ENCODE peak calls at places on chromosomes 4 and X, in ten cellular contexts. C is colonic mucosa; F is OCI-LY7; X is MM.1S; J is CD8-positive, alpha-beta memory T cell; H is tibial nerve; M is DND-41; R is upper lobe of right lung; I is hepatocyte; Y is IMR-90. U is an unnamed sample. For H3K4me1, the result is how much of the 10 kb centered on the place peaks cover.

GRCh38 chr4:13484749-13485345 is 707 bp upstream of the RAB28 start:
- DNase-seq in C (no peak), F (peak), X (peak), J (no peak), H (no peak), M (no peak), R (no peak), I (peak), Y (peak), U (no peak)

GRCh38 chr4:4656977-4657376 is 115.1 kb upstream of the STX18 start:
- DNase-seq in C (no peak), F (no peak), X (no peak), J (no peak), H (no peak), M (no peak), R (no peak), I (no peak), Y (no peak), U (no peak)

GRCh38 chr4:100721490-100721889 is 203.7 kb upstream of the EMCN start:
- DNase-seq in C (no peak), F (no peak), X (no peak), J (no peak), H (no peak), M (no peak), R (no peak), I (no peak), Y (no peak), U (no peak)

GRCh38 chr4:72743078-72743477 is 174.1 kb upstream of the ADAMTS3 start:
- DNase-seq in C (no peak), F (no peak), X (no peak), J (no peak), H (no peak), M (no peak), R (no peak), I (no peak), Y (no peak), U (no peak)

GRCh38 chrX:56764975-56765791 is 36.1 kb downstream of the NBDY start:
- DNase-seq in C (no peak), F (peak), X (peak), J (peak), H (no peak), M (peak), R (peak), I (no peak), Y (no peak), U (no peak)

GRCh38 chr4:147198411-147199051 is 252.9 kb upstream of the TTC29 start:
- DNase-seq in C (no peak), F (no peak), X (no peak), J (no peak), H (no peak), M (no peak), R (no peak), I (no peak), Y (peak), U (no peak)

GRCh38 chrX:78168065-78168464 is 28.6 kb upstream of the TAF9B start:
- DNase-seq in C (no peak), F (no peak), X (no peak), J (no peak), H (no peak), M (no peak), R (no peak), I (no peak), Y (no peak), U (no peak)

GRCh38 chr4:24195976-24196736 is 306.3 kb upstream of the PPARGC1A start:
- DNase-seq in C (no peak), F (no peak), X (no peak), J (no peak), H (no peak), M (no peak), R (no peak), I (peak), Y (peak), U (no peak)

GRCh38 chrX:6708041-6708440 is 173.1 kb upstream of the VCX3A start:
- DNase-seq in C (no peak), F (no peak), X (no peak), J (no peak), H (no peak), M (no peak), R (no peak), I (no peak), Y (no peak), U (no peak)

GRCh38 chr4:31655328-31655727 is 935.2 kb downstream of the PCDH7 start:
- DNase-seq in C (no peak), F (no peak), X (no peak), J (no peak), H (no peak), M (no peak), R (no peak), I (no peak), Y (peak), U (no peak)

GRCh38 chrX:104039689-104040505 is at the start of gene H2BW2:
- DNase-seq in C (no peak), F (no peak), X (no peak), J (no peak), H (no peak), M (no peak), R (no peak), I (no peak), Y (no peak), U (no peak)

GRCh38 chr4:151169900-151170299 is 70.5 kb downstream of the RPS3A start:
- DNase-seq in C (no peak), F (no peak), X (no peak), J (no peak), H (no peak), M (no peak), R (no peak), I (no peak), Y (peak), U (no peak)

GRCh38 chr4:46506876-46507275 is 116.9 kb upstream of the GABRA2 start:
- DNase-seq in C (no peak), F (no peak), X (no peak), J (no peak), H (no peak), M (no peak), R (no peak), I (no peak), Y (no peak), U (no peak)

GRCh38 chr4:176013466-176014247 is 52.0 kb upstream of the WDR17 start:
- DNase-seq in C (no peak), F (peak), X (peak), J (no peak), H (no peak), M (no peak), R (no peak), I (no peak), Y (no peak), U (no peak)

GRCh38 chrX:143633530-143634372 is 2.1 kb downstream of the SLITRK4 start:
- DNase-seq in C (no peak), F (no peak), X (no peak), J (no peak), H (no peak), M (no peak), R (no peak), I (peak), Y (no peak), U (no peak)

GRCh38 chr4:159823743-159824142 is 720.9 kb downstream of the RAPGEF2 start:
- DNase-seq in C (no peak), F (no peak), X (peak), J (no peak), H (no peak), M (no peak), R (no peak), I (no peak), Y (no peak), U (no peak)

GRCh38 chr4:87010192-87010591 is 75.4 kb downstream of the AFF1 start:
- DNase-seq in C (no peak), F (no peak), X (no peak), J (no peak), H (no peak), M (no peak), R (no peak), I (no peak), Y (no peak), U (no peak)

GRCh38 chrX:46165411-46165810 is 379.8 kb downstream of the ZNF674 start:
- DNase-seq in C (no peak), F (no peak), X (no peak), J (no peak), H (no peak), M (no peak), R (no peak), I (no peak), Y (peak), U (no peak)

GRCh38 chrX:150934453-150934852 is 36.0 kb upstream of the CD99L2 start:
- DNase-seq in C (no peak), F (no peak), X (no peak), J (no peak), H (no peak), M (no peak), R (no peak), I (peak), Y (peak), U (peak)

GRCh38 chrX:39859991-39860861 is 237.5 kb downstream of the BCOR start:
- DNase-seq in C (no peak), F (peak), X (peak), J (no peak), H (no peak), M (peak), R (no peak), I (peak), Y (peak), U (no peak)

GRCh38 chr4:102514298-102514964 is 13.3 kb downstream of the NFKB1 start:
- DNase-seq in C (no peak), F (no peak), X (no peak), J (no peak), H (no peak), M (no peak), R (no peak), I (no peak), Y (no peak), U (no peak)

GRCh38 chr4:24637173-24637572 is 52.8 kb upstream of the DHX15 start:
- DNase-seq in C (no peak), F (no peak), X (no peak), J (no peak), H (no peak), M (no peak), R (no peak), I (no peak), Y (no peak), U (no peak)

GRCh38 chrX:66021407-66021757 is 18.5 kb downstream of the VSIG4 start:
- DNase-seq in C (no peak), F (no peak), X (no peak), J (no peak), H (no peak), M (no peak), R (no peak), I (no peak), Y (no peak), U (no peak)

GRCh38 chrX:66019310-66019652 is 20.6 kb downstream of the VSIG4 start:
- DNase-seq in C (no peak), F (no peak), X (no peak), J (no peak), H (no peak), M (no peak), R (no peak), I (no peak), Y (no peak), U (no peak)

GRCh38 chrX:66020578-66021406 is 19.1 kb downstream of the VSIG4 start:
- DNase-seq in C (no peak), F (no peak), X (no peak), J (no peak), H (no peak), M (no peak), R (no peak), I (no peak), Y (no peak), U (no peak)

GRCh38 chrX:66018585-66019309 is 21.1 kb downstream of the VSIG4 start:
- DNase-seq in C (no peak), F (no peak), X (no peak), J (no peak), H (no peak), M (no peak), R (no peak), I (no peak), Y (no peak), U (no peak)

DNA sequence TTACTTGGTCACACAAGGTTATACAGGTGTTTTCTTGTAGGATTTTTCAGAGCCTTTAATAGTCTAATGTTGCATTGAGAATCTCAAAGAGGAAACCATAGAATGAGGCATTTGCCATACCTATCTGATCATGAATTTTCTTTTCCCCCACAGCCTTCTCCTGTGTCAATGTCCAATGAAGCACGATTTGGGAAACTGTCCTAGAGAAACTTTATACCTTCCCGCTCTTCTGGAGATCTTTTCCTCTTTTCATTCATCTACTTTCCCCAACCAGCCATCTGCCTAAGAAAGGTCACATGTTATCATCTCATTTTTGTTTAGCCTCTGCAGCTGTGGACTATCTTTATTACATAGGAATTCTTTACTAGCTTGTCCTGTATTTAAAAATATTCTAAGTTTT is 19.9 kb downstream of the VSIG4 start:
- DNase-seq in C (no peak), F (no peak), X (no peak), J (no peak), H (no peak), M (no peak), R (no peak), I (no peak), Y (no peak), U (no peak)
- H3K4me1 ChIP-seq in C (under half), F (under half), X (under half), J (half or more), H (under half), M (under half), R (under half), I (under half), Y (under half), U (under half)

GRCh38 chr4:54100607-54101189 is 735 bp downstream of the GSX2 start:
- DNase-seq in C (no peak), F (no peak), X (no peak), J (peak), H (no peak), M (no peak), R (no peak), I (no peak), Y (no peak), U (no peak)

GRCh38 chr4:54103190-54103574 is 3.2 kb downstream of the GSX2 start:
- DNase-seq in C (no peak), F (no peak), X (no peak), J (no peak), H (no peak), M (no peak), R (no peak), I (no peak), Y (no peak), U (no peak)

GRCh38 chr4:54102747-54103146 is 2.8 kb downstream of the GSX2 start:
- DNase-seq in C (no peak), F (peak), X (no peak), J (no peak), H (no peak), M (no peak), R (no peak), I (no peak), Y (no peak), U (no peak)

GRCh38 chr4:54099959-54100606 is at the start of gene GSX2:
- DNase-seq in C (no peak), F (no peak), X (no peak), J (no peak), H (no peak), M (no peak), R (no peak), I (no peak), Y (no peak), U (no peak)

GRCh38 chr4:54101190-54102041 is 1.5 kb downstream of the GSX2 start:
- DNase-seq in C (no peak), F (no peak), X (no peak), J (no peak), H (no peak), M (no peak), R (no peak), I (no peak), Y (no peak), U (no peak)
- H3K4me1 ChIP-seq in C (under half), F (under half), X (under half), J (under half), H (under half), M (under half), R (under half), I (under half), Y (under half), U (under half)

DNA sequence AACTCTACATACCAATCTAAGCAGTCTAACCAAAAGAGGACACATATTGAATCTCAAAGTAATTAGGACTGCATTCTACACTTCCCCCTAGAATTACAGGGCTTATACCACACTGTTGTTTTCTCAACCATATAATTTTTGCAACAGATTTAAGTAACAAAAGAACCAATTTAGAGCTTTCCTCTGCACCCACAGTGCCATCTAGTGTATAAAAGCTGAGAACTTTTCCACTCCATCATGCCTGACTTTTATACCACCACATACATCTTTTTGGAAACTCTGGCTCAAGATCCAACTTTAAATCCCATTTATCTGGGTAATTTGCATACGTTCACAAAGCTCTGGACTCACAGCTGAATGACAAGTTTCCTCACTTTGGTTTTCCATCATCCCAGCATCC is 99.5 kb downstream of the EFHC2 start:
- DNase-seq in C (no peak), F (peak), X (peak), J (peak), H (no peak), M (no peak), R (no peak), I (peak), Y (peak), U (no peak)
- H3K4me1 ChIP-seq in C (under half), F (under half), X (under half), J (under half), H (under half), M (under half), R (under half), I (under half), Y (under half), U (under half)

DNA sequence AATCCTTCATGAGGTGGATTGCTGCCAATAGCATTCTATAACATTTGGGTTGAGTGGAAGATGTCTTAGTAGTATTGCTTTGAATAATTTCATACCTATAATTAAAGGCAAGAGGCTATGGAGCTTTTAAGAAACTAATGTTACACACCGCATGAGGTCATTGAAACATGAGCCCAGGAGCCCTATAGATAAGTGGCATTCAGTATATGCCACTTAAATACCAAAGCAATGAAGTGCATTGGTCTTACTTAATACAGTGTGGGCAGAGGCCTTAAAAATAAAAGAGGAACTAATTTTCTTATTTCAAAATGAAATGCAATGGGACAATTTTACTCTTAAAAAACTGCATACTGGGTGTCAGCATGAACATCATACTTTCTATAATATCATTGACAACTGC is 47.5 kb downstream of the SPATA18 start:
- DNase-seq in C (no peak), F (no peak), X (no peak), J (no peak), H (no peak), M (no peak), R (no peak), I (no peak), Y (no peak), U (no peak)
- H3K4me1 ChIP-seq in C (under half), F (under half), X (under half), J (under half), H (under half), M (under half), R (under half), I (under half), Y (under half), U (under half)

GRCh38 chr4:26826721-26827120 is 33.9 kb upstream of the STIM2 start:
- DNase-seq in C (peak), F (peak), X (no peak), J (no peak), H (no peak), M (no peak), R (no peak), I (no peak), Y (peak), U (no peak)
- H3K4me1 ChIP-seq in C (under half), F (half or more), X (under half), J (under half), H (under half), M (under half), R (under half), I (under half), Y (under half), U (under half)

DNA sequence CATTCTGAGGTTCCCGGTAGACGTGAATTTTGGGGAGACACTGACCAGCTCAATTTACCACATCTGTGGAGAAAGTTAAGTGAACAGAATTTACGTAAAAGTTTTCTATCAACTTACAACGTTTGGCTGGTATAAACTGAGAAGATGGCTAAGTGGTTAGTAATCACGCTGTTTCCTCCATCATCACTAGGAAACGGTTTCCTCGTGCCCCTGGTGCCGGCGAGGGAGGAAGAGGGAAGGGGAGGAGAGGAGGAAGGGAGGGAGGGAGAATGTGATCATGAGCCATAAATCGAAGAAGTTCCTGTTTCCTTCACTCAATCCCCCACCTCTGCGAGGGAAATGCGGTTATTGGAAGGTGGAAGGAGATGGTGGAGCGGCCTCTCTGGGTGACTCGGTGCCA is 216.9 kb downstream of the AFAP1 start:
- DNase-seq in C (no peak), F (no peak), X (no peak), J (no peak), H (no peak), M (no peak), R (no peak), I (no peak), Y (no peak), U (no peak)
- H3K4me1 ChIP-seq in C (under half), F (under half), X (under half), J (under half), H (under half), M (under half), R (under half), I (under half), Y (under half), U (under half)

GRCh38 chrX:23504540-23504884 is 162.8 kb upstream of the PRDX4 start:
- DNase-seq in C (no peak), F (no peak), X (no peak), J (no peak), H (no peak), M (no peak), R (no peak), I (no peak), Y (no peak), U (no peak)
- H3K4me1 ChIP-seq in C (under half), F (under half), X (under half), J (under half), H (under half), M (under half), R (under half), I (under half), Y (under half), U (under half)

DNA sequence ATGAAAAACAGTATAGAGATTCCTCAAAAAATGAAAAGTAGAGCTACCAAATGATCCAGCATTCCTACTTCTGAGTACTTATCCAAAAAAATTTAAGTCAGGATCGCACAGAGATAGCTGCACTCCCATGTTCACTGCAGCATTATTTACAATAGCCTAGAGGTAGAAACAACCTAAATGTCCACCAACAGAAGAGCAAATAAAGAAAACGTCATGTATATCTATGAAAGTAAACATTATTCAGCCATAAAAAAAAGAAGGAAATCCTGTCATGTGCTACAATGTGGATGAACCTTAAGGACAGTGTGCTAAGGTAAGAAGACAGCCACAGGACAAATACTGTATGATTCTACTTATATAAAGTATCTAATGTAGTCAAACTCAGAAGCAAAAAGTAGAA is 12.4 kb downstream of the THOC2 start:
- DNase-seq in C (no peak), F (no peak), X (no peak), J (no peak), H (no peak), M (no peak), R (no peak), I (no peak), Y (no peak), U (no peak)
- H3K4me1 ChIP-seq in C (under half), F (under half), X (under half), J (under half), H (under half), M (under half), R (under half), I (under half), Y (under half), U (under half)